ENCODE peak calls at places on chromosomes 11 and 22, in ten cellular contexts. Z is NCI-H82, T is mucosa of descending colon, L is substantia nigra, I is thoracic aorta, Q is GM13976, F is midbrain, G is PC-9, J is T-cell, Y is Ammon's horn. U is an unnamed sample.

GRCh38 chr22:50115693-50116092 is 25.9 kb downstream of the MOV10L1 start:
- DNase-seq in Z (no peak), T (no peak), L (no peak), I (no peak), Q (no peak), F (no peak), G (peak; percentile 14), J (no peak), Y (no peak), U (no peak)

GRCh38 chr11:1218788-1219445 is 3.9 kb upstream of the MUC5B start:
- DNase-seq in Z (no peak), T (peak; percentile 50), L (no peak), I (no peak), Q (no peak), F (no peak), G (no peak), J (no peak), Y (no peak), U (no peak)

GRCh38 chr22:45268167-45268957 is 16.4 kb upstream of the UPK3A start:
- DNase-seq in Z (peak; percentile 86), T (peak; percentile 70), L (no peak), I (no peak), Q (no peak), F (no peak), G (no peak), J (no peak), Y (no peak), U (no peak)

GRCh38 chr22:17172172-17172833 is 13.2 kb upstream of the HDHD5 start:
- DNase-seq in Z (no peak), T (no peak), L (no peak), I (no peak), Q (no peak), F (no peak), G (no peak), J (no peak), Y (no peak), U (no peak)

GRCh38 chr11:42827845-42828244 is 484.0 kb upstream of the API5 start:
- DNase-seq in Z (no peak), T (no peak), L (no peak), I (no peak), Q (no peak), F (no peak), G (no peak), J (no peak), Y (no peak), U (no peak)

GRCh38 chr11:123800041-123800440 is 6.1 kb downstream of the OR6M1 start:
- DNase-seq in Z (peak; percentile 93), T (no peak), L (no peak), I (no peak), Q (no peak), F (no peak), G (no peak), J (no peak), Y (no peak), U (no peak)

GRCh38 chr11:43504316-43504950 is 145.7 kb downstream of the TTC17 start:
- DNase-seq in Z (peak; percentile 58), T (no peak), L (no peak), I (no peak), Q (peak; percentile 61), F (no peak), G (peak; percentile 11), J (no peak), Y (peak; percentile 15), U (peak; percentile 38)

GRCh38 chr11:31397239-31397834 is 27.7 kb downstream of the DNAJC24 start:
- DNase-seq in Z (peak; percentile 27), T (no peak), L (no peak), I (no peak), Q (peak; percentile 31), F (no peak), G (no peak), J (no peak), Y (no peak), U (peak; percentile 8)

GRCh38 chr11:72736452-72737069 is 15.6 kb downstream of the ARAP1 start:
- DNase-seq in Z (peak; percentile 12), T (peak; percentile 84), L (no peak), I (no peak), Q (peak; percentile 64), F (no peak), G (peak; percentile 36), J (peak; percentile 87), Y (peak; percentile 73), U (peak; percentile 94)

GRCh38 chr11:61842421-61842820 is 14.3 kb downstream of the FADS2 start:
- DNase-seq in Z (no peak), T (no peak), L (no peak), I (no peak), Q (no peak), F (no peak), G (no peak), J (no peak), Y (no peak), U (no peak)

GRCh38 chr11:69052343-69053168 is 3.8 kb downstream of the TPCN2 start:
- DNase-seq in Z (no peak), T (peak; percentile 49), L (no peak), I (no peak), Q (peak; percentile 64), F (no peak), G (no peak), J (no peak), Y (no peak), U (no peak)

GRCh38 chr11:26944866-26945664 is 48.8 kb upstream of the FIBIN start:
- DNase-seq in Z (no peak), T (no peak), L (no peak), I (no peak), Q (no peak), F (no peak), G (no peak), J (no peak), Y (no peak), U (no peak)

GRCh38 chr11:117814766-117815261 is 9.7 kb downstream of the FXYD2 start:
- DNase-seq in Z (peak; percentile 73), T (peak; percentile 97), L (no peak), I (no peak), Q (peak; percentile 75), F (no peak), G (no peak), J (peak; percentile 83), Y (no peak), U (no peak)

GRCh38 chr11:78733031-78733430 is 158.4 kb upstream of the NARS2 start:
- DNase-seq in Z (peak; percentile 25), T (no peak), L (no peak), I (no peak), Q (no peak), F (no peak), G (no peak), J (no peak), Y (no peak), U (no peak)

GRCh38 chr22:17957683-17958082 is 66.7 kb downstream of the MICAL3 start:
- DNase-seq in Z (no peak), T (no peak), L (no peak), I (no peak), Q (no peak), F (no peak), G (no peak), J (no peak), Y (no peak), U (no peak)

GRCh38 chr22:36055376-36056310 is 27.0 kb upstream of the RBFOX2 start:
- DNase-seq in Z (no peak), T (no peak), L (no peak), I (no peak), Q (no peak), F (no peak), G (no peak), J (no peak), Y (no peak), U (no peak)

GRCh38 chr11:91163619-91164451 is 941.0 kb upstream of the CHORDC1 start:
- DNase-seq in Z (no peak), T (no peak), L (no peak), I (no peak), Q (no peak), F (no peak), G (peak; percentile 17), J (no peak), Y (no peak), U (peak; percentile 16)

GRCh38 chr11:45692808-45693453 is 27.5 kb upstream of the CHST1 start:
- DNase-seq in Z (no peak), T (no peak), L (no peak), I (no peak), Q (no peak), F (no peak), G (no peak), J (no peak), Y (no peak), U (no peak)

GRCh38 chr11:9681583-9682372 is 17.9 kb downstream of the SWAP70 start:
- DNase-seq in Z (no peak), T (no peak), L (no peak), I (no peak), Q (no peak), F (no peak), G (no peak), J (no peak), Y (no peak), U (no peak)

GRCh38 chr11:128767518-128767917 is 73.6 kb downstream of the FLI1 start:
- DNase-seq in Z (no peak), T (no peak), L (no peak), I (no peak), Q (no peak), F (no peak), G (no peak), J (no peak), Y (no peak), U (no peak)

GRCh38 chr11:104624021-104624420 is 274.2 kb downstream of the CASP12 start:
- DNase-seq in Z (no peak), T (no peak), L (no peak), I (no peak), Q (no peak), F (no peak), G (no peak), J (no peak), Y (no peak), U (peak; percentile 8)

GRCh38 chr22:40703174-40703573 is 23.9 kb downstream of the MCHR1 start:
- DNase-seq in Z (peak; percentile 2), T (no peak), L (no peak), I (no peak), Q (peak; percentile 69), F (no peak), G (no peak), J (no peak), Y (no peak), U (no peak)

GRCh38 chr11:119195680-119196079 is 10.4 kb downstream of the NHERF4 start:
- DNase-seq in Z (peak; percentile 31), T (peak; percentile 65), L (no peak), I (no peak), Q (peak; percentile 42), F (no peak), G (peak; percentile 84), J (no peak), Y (no peak), U (peak; percentile 47)

GRCh38 chr11:130827697-130828377 is 88.4 kb downstream of the SNX19 start:
- DNase-seq in Z (peak; percentile 73), T (peak; percentile 65), L (no peak), I (peak; percentile 52), Q (peak; percentile 37), F (no peak), G (peak; percentile 51), J (no peak), Y (no peak), U (peak; percentile 76)

GRCh38 chr11:133928628-133929059 is 28.1 kb downstream of the IGSF9B start:
- DNase-seq in Z (peak; percentile 45), T (peak; percentile 60), L (no peak), I (no peak), Q (no peak), F (no peak), G (no peak), J (peak; percentile 29), Y (no peak), U (no peak)

GRCh38 chr11:35321532-35322320 is 97.6 kb downstream of the SLC1A2 start:
- DNase-seq in Z (peak; percentile 67), T (no peak), L (no peak), I (no peak), Q (no peak), F (no peak), G (no peak), J (no peak), Y (no peak), U (no peak)

GRCh38 chr11:94183886-94184264 is 55.2 kb downstream of the PANX1 start:
- DNase-seq in Z (peak; percentile 44), T (no peak), L (peak; percentile 15), I (no peak), Q (peak; percentile 22), F (peak; percentile 7), G (peak; percentile 58), J (no peak), Y (peak; percentile 48), U (peak; percentile 45)